ENCODE peak calls at places on chromosomes 11 and 22, in seven cellular contexts. One of them, this sample, is unnamed.

GRCh38 chr22:27615408-27615807 is 186.1 kb downstream of the MN1 start:
- DNase-seq in body of pancreas: no peak
- DNase-seq in fibroblast of mammary gland: no peak
- DNase-seq in HFF-Myc: no peak
- DNase-seq in fibroblast of pulmonary artery: no peak
- DNase-seq in heart left ventricle: no peak
- DNase-seq in GM12865: no peak
- DNase-seq in this sample: no peak

GRCh38 chr11:113477321-113477720 is 2.1 kb upstream of the DRD2 start:
- DNase-seq in fibroblast of mammary gland: no peak
- DNase-seq in body of pancreas: no peak
- DNase-seq in fibroblast of pulmonary artery: no peak
- DNase-seq in HFF-Myc: no peak
- DNase-seq in GM12865: peak
- DNase-seq in heart left ventricle: no peak
- DNase-seq in this sample: no peak

GRCh38 chr11:109604506-109604905 is 182.5 kb downstream of the C11orf87 start:
- DNase-seq in fibroblast of mammary gland: peak
- DNase-seq in HFF-Myc: no peak
- DNase-seq in GM12865: no peak
- DNase-seq in body of pancreas: no peak
- DNase-seq in fibroblast of pulmonary artery: peak
- DNase-seq in heart left ventricle: no peak
- DNase-seq in this sample: no peak

GRCh38 chr22:23225724-23226496 is 45.6 kb downstream of the BCR start:
- DNase-seq in HFF-Myc: no peak
- DNase-seq in heart left ventricle: peak
- DNase-seq in fibroblast of mammary gland: peak
- DNase-seq in fibroblast of pulmonary artery: peak
- DNase-seq in GM12865: no peak
- DNase-seq in body of pancreas: no peak
- DNase-seq in this sample: peak

GRCh38 chr11:73310076-73310475 is 2.0 kb downstream of the ARHGEF17 start:
- DNase-seq in fibroblast of mammary gland: no peak
- DNase-seq in fibroblast of pulmonary artery: no peak
- DNase-seq in heart left ventricle: no peak
- DNase-seq in GM12865: no peak
- DNase-seq in HFF-Myc: no peak
- DNase-seq in body of pancreas: no peak
- DNase-seq in this sample: no peak

GRCh38 chr11:120917536-120918239 is 106.2 kb upstream of the TBCEL start:
- DNase-seq in GM12865: peak
- DNase-seq in fibroblast of pulmonary artery: no peak
- DNase-seq in body of pancreas: no peak
- DNase-seq in heart left ventricle: no peak
- DNase-seq in fibroblast of mammary gland: no peak
- DNase-seq in HFF-Myc: no peak
- DNase-seq in this sample: no peak

GRCh38 chr22:24983151-24983550 is 30.6 kb downstream of the KIAA1671 start:
- DNase-seq in fibroblast of pulmonary artery: no peak
- DNase-seq in heart left ventricle: no peak
- DNase-seq in GM12865: no peak
- DNase-seq in HFF-Myc: no peak
- DNase-seq in fibroblast of mammary gland: no peak
- DNase-seq in body of pancreas: no peak
- DNase-seq in this sample: no peak

GRCh38 chr11:29336727-29337212 is 680.1 kb downstream of the KCNA4 start:
- DNase-seq in heart left ventricle: no peak
- DNase-seq in fibroblast of mammary gland: no peak
- DNase-seq in body of pancreas: no peak
- DNase-seq in HFF-Myc: no peak
- DNase-seq in fibroblast of pulmonary artery: peak
- DNase-seq in GM12865: no peak
- DNase-seq in this sample: no peak

GRCh38 chr22:39634530-39635399 is 64.2 kb downstream of the CACNA1I start:
- DNase-seq in HFF-Myc: peak
- DNase-seq in fibroblast of pulmonary artery: peak
- DNase-seq in GM12865: peak
- DNase-seq in heart left ventricle: no peak
- DNase-seq in body of pancreas: peak
- DNase-seq in fibroblast of mammary gland: peak
- DNase-seq in this sample: no peak

GRCh38 chr11:19967796-19968195 is 192.5 kb downstream of the DBX1 start:
- DNase-seq in GM12865: no peak
- DNase-seq in body of pancreas: no peak
- DNase-seq in fibroblast of mammary gland: no peak
- DNase-seq in heart left ventricle: no peak
- DNase-seq in fibroblast of pulmonary artery: no peak
- DNase-seq in HFF-Myc: no peak
- DNase-seq in this sample: no peak

GRCh38 chr11:109508943-109509342 is 87.0 kb downstream of the C11orf87 start:
- DNase-seq in GM12865: no peak
- DNase-seq in fibroblast of pulmonary artery: no peak
- DNase-seq in body of pancreas: no peak
- DNase-seq in HFF-Myc: no peak
- DNase-seq in heart left ventricle: no peak
- DNase-seq in fibroblast of mammary gland: no peak
- DNase-seq in this sample: no peak

DNA sequence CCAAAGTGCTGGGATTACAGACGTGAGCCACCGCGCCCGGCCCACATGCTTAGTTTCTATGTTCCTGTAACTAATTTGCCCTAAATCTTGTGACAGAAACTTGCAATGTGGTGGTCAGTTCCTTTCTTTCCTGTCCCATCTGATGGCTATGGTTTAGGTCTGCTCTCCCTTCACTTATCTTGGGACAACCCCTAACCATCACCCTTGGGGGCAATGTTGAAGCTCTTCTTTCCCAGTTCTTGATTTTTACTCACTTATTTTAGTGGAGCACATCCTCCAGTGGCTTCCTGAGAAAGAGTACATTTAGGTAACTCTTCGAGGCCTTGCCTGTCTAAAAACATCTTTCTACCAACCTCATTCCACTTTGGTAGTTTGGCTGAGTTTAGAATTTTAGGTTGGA is 7.3 kb downstream of the SREBF2 start:
- DNase-seq in HFF-Myc: no peak
- DNase-seq in fibroblast of mammary gland: no peak
- DNase-seq in heart left ventricle: no peak
- DNase-seq in fibroblast of pulmonary artery: no peak
- DNase-seq in GM12865: no peak
- DNase-seq in body of pancreas: no peak
- DNase-seq in this sample: no peak
- TF ChIP-seq CTCF in HFF-Myc: no peak
- TF ChIP-seq CTCF in fibroblast of mammary gland: no peak
- TF ChIP-seq CTCF in heart left ventricle: no peak
- TF ChIP-seq CTCF in fibroblast of pulmonary artery: no peak
- TF ChIP-seq CTCF in GM12865: no peak
- TF ChIP-seq CTCF in body of pancreas: no peak
- TF ChIP-seq CTCF in this sample: no peak

GRCh38 chr11:34747261-34747660 is 126.4 kb downstream of the EHF start:
- DNase-seq in heart left ventricle: no peak
- DNase-seq in body of pancreas: no peak
- DNase-seq in fibroblast of mammary gland: no peak
- DNase-seq in GM12865: no peak
- DNase-seq in HFF-Myc: no peak
- DNase-seq in fibroblast of pulmonary artery: no peak
- DNase-seq in this sample: no peak
- TF ChIP-seq CTCF in heart left ventricle: no peak
- TF ChIP-seq CTCF in body of pancreas: no peak
- TF ChIP-seq CTCF in fibroblast of mammary gland: no peak
- TF ChIP-seq CTCF in GM12865: no peak
- TF ChIP-seq CTCF in HFF-Myc: no peak
- TF ChIP-seq CTCF in fibroblast of pulmonary artery: no peak
- TF ChIP-seq CTCF in this sample: no peak

GRCh38 chr11:125728969-125729368 is 17.1 kb upstream of the PATE1 start:
- DNase-seq in HFF-Myc: no peak
- DNase-seq in heart left ventricle: no peak
- DNase-seq in body of pancreas: no peak
- DNase-seq in fibroblast of pulmonary artery: no peak
- DNase-seq in GM12865: no peak
- DNase-seq in fibroblast of mammary gland: no peak
- DNase-seq in this sample: no peak

GRCh38 chr11:125720781-125721180 is 25.3 kb upstream of the PATE1 start:
- DNase-seq in fibroblast of pulmonary artery: no peak
- DNase-seq in HFF-Myc: no peak
- DNase-seq in fibroblast of mammary gland: peak
- DNase-seq in heart left ventricle: no peak
- DNase-seq in body of pancreas: no peak
- DNase-seq in GM12865: no peak
- DNase-seq in this sample: no peak

DNA sequence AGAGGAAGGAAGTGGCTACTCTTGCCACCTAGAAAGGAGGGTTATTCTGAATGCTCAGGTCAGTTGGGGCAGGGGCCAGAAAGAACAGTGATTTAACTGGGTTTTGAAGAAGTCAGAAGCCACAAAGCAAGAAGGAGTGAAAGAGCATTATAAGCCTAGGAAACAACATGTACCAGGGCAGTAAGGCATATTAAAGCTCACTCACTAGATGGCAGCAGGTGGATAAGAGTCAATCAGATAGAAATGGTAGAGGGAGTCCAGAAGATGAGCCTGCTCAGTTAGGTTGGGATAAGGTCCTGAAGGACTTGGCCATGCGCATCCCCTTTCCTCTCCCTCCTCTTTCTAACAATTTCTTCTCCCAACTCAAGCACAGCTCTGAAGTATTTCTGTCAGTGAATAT is 22.0 kb upstream of the PATE1 start:
- DNase-seq in body of pancreas: no peak
- DNase-seq in fibroblast of mammary gland: peak
- DNase-seq in HFF-Myc: no peak
- DNase-seq in fibroblast of pulmonary artery: peak
- DNase-seq in heart left ventricle: no peak
- DNase-seq in GM12865: no peak
- DNase-seq in this sample: no peak
- TF ChIP-seq CTCF in body of pancreas: no peak
- TF ChIP-seq CTCF in fibroblast of mammary gland: peak
- TF ChIP-seq CTCF in HFF-Myc: no peak
- TF ChIP-seq CTCF in fibroblast of pulmonary artery: peak
- TF ChIP-seq CTCF in heart left ventricle: no peak
- TF ChIP-seq CTCF in GM12865: peak
- TF ChIP-seq CTCF in this sample: no peak

GRCh38 chr11:83521647-83522596 is 235.8 kb upstream of the CCDC90B start:
- DNase-seq in fibroblast of pulmonary artery: no peak
- DNase-seq in body of pancreas: no peak
- DNase-seq in heart left ventricle: no peak
- DNase-seq in HFF-Myc: no peak
- DNase-seq in fibroblast of mammary gland: peak
- DNase-seq in GM12865: peak
- DNase-seq in this sample: no peak
- TF ChIP-seq CTCF in fibroblast of pulmonary artery: no peak
- TF ChIP-seq CTCF in body of pancreas: no peak
- TF ChIP-seq CTCF in heart left ventricle: no peak
- TF ChIP-seq CTCF in HFF-Myc: peak
- TF ChIP-seq CTCF in fibroblast of mammary gland: peak
- TF ChIP-seq CTCF in GM12865: peak
- TF ChIP-seq CTCF in this sample: no peak

DNA sequence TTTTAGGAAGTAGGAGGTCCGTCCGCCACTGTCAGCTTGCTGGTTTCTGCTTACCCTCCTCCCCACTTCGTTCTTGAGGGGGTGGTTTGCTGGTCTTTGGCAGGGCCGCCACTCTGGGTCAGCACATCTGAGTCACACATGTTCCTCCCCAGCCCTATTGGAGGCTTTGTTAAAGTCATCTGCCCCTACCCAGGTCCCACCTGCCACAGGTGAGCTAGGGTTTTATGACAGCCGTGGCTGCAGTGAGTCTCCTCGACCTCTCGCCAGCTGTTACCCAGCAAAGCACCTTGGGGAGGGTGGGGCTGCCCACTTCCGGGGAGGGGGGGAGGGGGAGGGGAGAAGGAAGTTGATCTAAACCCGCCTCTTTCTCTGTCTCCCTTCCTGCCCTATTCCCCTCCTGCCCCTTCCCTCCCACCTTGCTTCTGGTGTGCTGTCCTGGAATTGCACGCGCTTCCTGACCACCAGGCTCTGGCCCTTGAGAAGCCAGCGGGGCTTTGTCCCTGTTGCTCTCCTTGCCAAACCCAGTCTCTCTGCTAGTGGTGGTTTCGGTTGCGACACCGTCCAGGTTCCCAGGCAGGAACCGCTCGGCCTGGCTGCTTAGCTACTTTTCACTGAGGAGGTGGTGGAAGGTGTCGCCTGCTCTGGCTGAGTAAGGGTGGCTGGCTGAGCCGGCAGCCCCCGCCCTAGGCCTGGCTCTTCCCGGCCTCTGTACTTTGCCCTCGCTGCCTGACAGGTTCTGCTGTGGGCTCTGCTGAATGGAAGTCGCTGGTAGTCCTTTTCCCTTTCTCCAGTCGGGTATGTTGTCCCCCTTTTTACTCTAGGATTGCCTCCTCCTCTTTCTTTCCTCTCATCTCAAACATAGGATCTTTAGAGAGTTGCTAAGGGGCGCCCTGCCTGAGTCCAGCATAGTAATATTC is 28.5 kb downstream of the RCOR2 start:
- DNase-seq in fibroblast of mammary gland: peak
- DNase-seq in body of pancreas: peak
- DNase-seq in HFF-Myc: no peak
- DNase-seq in fibroblast of pulmonary artery: peak
- DNase-seq in GM12865: peak
- DNase-seq in heart left ventricle: peak
- DNase-seq in this sample: peak
- TF ChIP-seq CTCF in fibroblast of mammary gland: no peak
- TF ChIP-seq CTCF in body of pancreas: no peak
- TF ChIP-seq CTCF in HFF-Myc: no peak
- TF ChIP-seq CTCF in fibroblast of pulmonary artery: no peak
- TF ChIP-seq CTCF in GM12865: no peak
- TF ChIP-seq CTCF in heart left ventricle: no peak
- TF ChIP-seq CTCF in this sample: no peak

GRCh38 chr11:94147433-94147845 is 18.8 kb downstream of the PANX1 start:
- DNase-seq in fibroblast of mammary gland: no peak
- DNase-seq in body of pancreas: no peak
- DNase-seq in fibroblast of pulmonary artery: no peak
- DNase-seq in heart left ventricle: no peak
- DNase-seq in HFF-Myc: no peak
- DNase-seq in GM12865: no peak
- DNase-seq in this sample: no peak
- TF ChIP-seq CTCF in fibroblast of mammary gland: no peak
- TF ChIP-seq CTCF in body of pancreas: no peak
- TF ChIP-seq CTCF in fibroblast of pulmonary artery: no peak
- TF ChIP-seq CTCF in heart left ventricle: no peak
- TF ChIP-seq CTCF in HFF-Myc: no peak
- TF ChIP-seq CTCF in GM12865: no peak
- TF ChIP-seq CTCF in this sample: no peak